ENCODE peak calls at places on chromosomes 4 and X, in nine cellular contexts. One of them, this sample, is unnamed.

GRCh38 chr4:10456270-10457254 is 664 bp downstream of the ZNF518B start:
- DNase-seq in lung microvascular endothelial cell: peak; percentile 62
- DNase-seq in stimulated activated CD8-positive, alpha-beta memory T cell treated with anti-CD3 and anti-CD28 coated beads, Interleukin-15, amount 100 ng/mL, for 4 hours: peak; percentile 18
- DNase-seq in neuronal stem cell: no peak
- DNase-seq in activated T-cell treated with anti-CD3 and anti-CD28 coated beads, Interleukin-2, amount 50 U/mL, for 72 hours: peak; percentile 71
- DNase-seq in activated CD8-positive, alpha-beta memory T cell treated with anti-CD3 and anti-CD28 coated beads for 1 hour: no peak
- DNase-seq in chondrocyte: no peak
- DNase-seq in prostate gland: peak; percentile 33
- DNase-seq in NT2/D1: peak; percentile 36
- DNase-seq in this sample: no peak

GRCh38 chrX:11416600-11416999 is 123.4 kb downstream of the AMELX start:
- DNase-seq in lung microvascular endothelial cell: no peak
- DNase-seq in stimulated activated CD8-positive, alpha-beta memory T cell treated with anti-CD3 and anti-CD28 coated beads, Interleukin-15, amount 100 ng/mL, for 4 hours: no peak
- DNase-seq in neuronal stem cell: no peak
- DNase-seq in activated T-cell treated with anti-CD3 and anti-CD28 coated beads, Interleukin-2, amount 50 U/mL, for 72 hours: no peak
- DNase-seq in activated CD8-positive, alpha-beta memory T cell treated with anti-CD3 and anti-CD28 coated beads for 1 hour: no peak
- DNase-seq in chondrocyte: no peak
- DNase-seq in prostate gland: peak; percentile 78
- DNase-seq in NT2/D1: no peak
- DNase-seq in this sample: peak; percentile 33

GRCh38 chr4:95701500-95701899 is 138.4 kb upstream of the PDHA2 start:
- DNase-seq in lung microvascular endothelial cell: peak; percentile 44
- DNase-seq in stimulated activated CD8-positive, alpha-beta memory T cell treated with anti-CD3 and anti-CD28 coated beads, Interleukin-15, amount 100 ng/mL, for 4 hours: no peak
- DNase-seq in neuronal stem cell: no peak
- DNase-seq in activated T-cell treated with anti-CD3 and anti-CD28 coated beads, Interleukin-2, amount 50 U/mL, for 72 hours: no peak
- DNase-seq in activated CD8-positive, alpha-beta memory T cell treated with anti-CD3 and anti-CD28 coated beads for 1 hour: no peak
- DNase-seq in chondrocyte: no peak
- DNase-seq in prostate gland: no peak
- DNase-seq in NT2/D1: peak; percentile 30
- DNase-seq in this sample: no peak

GRCh38 chr4:72006576-72006975 is 25.2 kb upstream of the NPFFR2 start:
- DNase-seq in lung microvascular endothelial cell: peak; percentile 84
- DNase-seq in stimulated activated CD8-positive, alpha-beta memory T cell treated with anti-CD3 and anti-CD28 coated beads, Interleukin-15, amount 100 ng/mL, for 4 hours: no peak
- DNase-seq in neuronal stem cell: no peak
- DNase-seq in activated T-cell treated with anti-CD3 and anti-CD28 coated beads, Interleukin-2, amount 50 U/mL, for 72 hours: no peak
- DNase-seq in activated CD8-positive, alpha-beta memory T cell treated with anti-CD3 and anti-CD28 coated beads for 1 hour: no peak
- DNase-seq in chondrocyte: no peak
- DNase-seq in prostate gland: no peak
- DNase-seq in NT2/D1: no peak
- DNase-seq in this sample: no peak

GRCh38 chr4:8422327-8422726 is 18.2 kb downstream of the ACOX3 start:
- DNase-seq in lung microvascular endothelial cell: no peak
- DNase-seq in stimulated activated CD8-positive, alpha-beta memory T cell treated with anti-CD3 and anti-CD28 coated beads, Interleukin-15, amount 100 ng/mL, for 4 hours: no peak
- DNase-seq in neuronal stem cell: no peak
- DNase-seq in activated T-cell treated with anti-CD3 and anti-CD28 coated beads, Interleukin-2, amount 50 U/mL, for 72 hours: no peak
- DNase-seq in activated CD8-positive, alpha-beta memory T cell treated with anti-CD3 and anti-CD28 coated beads for 1 hour: no peak
- DNase-seq in chondrocyte: no peak
- DNase-seq in prostate gland: peak; percentile 85
- DNase-seq in NT2/D1: no peak
- DNase-seq in this sample: peak; percentile 95

GRCh38 chr4:123651536-123652175 is 255.1 kb downstream of the SPRY1 start:
- DNase-seq in lung microvascular endothelial cell: no peak
- DNase-seq in stimulated activated CD8-positive, alpha-beta memory T cell treated with anti-CD3 and anti-CD28 coated beads, Interleukin-15, amount 100 ng/mL, for 4 hours: no peak
- DNase-seq in neuronal stem cell: no peak
- DNase-seq in activated T-cell treated with anti-CD3 and anti-CD28 coated beads, Interleukin-2, amount 50 U/mL, for 72 hours: no peak
- DNase-seq in activated CD8-positive, alpha-beta memory T cell treated with anti-CD3 and anti-CD28 coated beads for 1 hour: no peak
- DNase-seq in chondrocyte: no peak
- DNase-seq in prostate gland: no peak
- DNase-seq in NT2/D1: no peak
- DNase-seq in this sample: no peak

GRCh38 chrX:132217203-132218073 is 1.8 kb downstream of the RAP2C start:
- DNase-seq in lung microvascular endothelial cell: peak; percentile 79
- DNase-seq in stimulated activated CD8-positive, alpha-beta memory T cell treated with anti-CD3 and anti-CD28 coated beads, Interleukin-15, amount 100 ng/mL, for 4 hours: peak; percentile 59
- DNase-seq in neuronal stem cell: peak; percentile 49
- DNase-seq in activated T-cell treated with anti-CD3 and anti-CD28 coated beads, Interleukin-2, amount 50 U/mL, for 72 hours: peak; percentile 72
- DNase-seq in activated CD8-positive, alpha-beta memory T cell treated with anti-CD3 and anti-CD28 coated beads for 1 hour: peak; percentile 55
- DNase-seq in chondrocyte: peak; percentile 90
- DNase-seq in prostate gland: peak; percentile 38
- DNase-seq in NT2/D1: peak; percentile 30
- DNase-seq in this sample: no peak

GRCh38 chr4:34182346-34182745 is 2062.0 kb downstream of the ARAP2 start:
- DNase-seq in lung microvascular endothelial cell: no peak
- DNase-seq in stimulated activated CD8-positive, alpha-beta memory T cell treated with anti-CD3 and anti-CD28 coated beads, Interleukin-15, amount 100 ng/mL, for 4 hours: no peak
- DNase-seq in neuronal stem cell: no peak
- DNase-seq in activated T-cell treated with anti-CD3 and anti-CD28 coated beads, Interleukin-2, amount 50 U/mL, for 72 hours: no peak
- DNase-seq in activated CD8-positive, alpha-beta memory T cell treated with anti-CD3 and anti-CD28 coated beads for 1 hour: no peak
- DNase-seq in chondrocyte: no peak
- DNase-seq in prostate gland: no peak
- DNase-seq in NT2/D1: no peak
- DNase-seq in this sample: no peak

GRCh38 chr4:73299548-73300280 is 41.1 kb upstream of the ANKRD17 start:
- DNase-seq in lung microvascular endothelial cell: no peak
- DNase-seq in stimulated activated CD8-positive, alpha-beta memory T cell treated with anti-CD3 and anti-CD28 coated beads, Interleukin-15, amount 100 ng/mL, for 4 hours: no peak
- DNase-seq in neuronal stem cell: no peak
- DNase-seq in activated T-cell treated with anti-CD3 and anti-CD28 coated beads, Interleukin-2, amount 50 U/mL, for 72 hours: no peak
- DNase-seq in activated CD8-positive, alpha-beta memory T cell treated with anti-CD3 and anti-CD28 coated beads for 1 hour: no peak
- DNase-seq in chondrocyte: no peak
- DNase-seq in prostate gland: no peak
- DNase-seq in NT2/D1: no peak
- DNase-seq in this sample: no peak

GRCh38 chr4:19924761-19925160 is 326.9 kb upstream of the SLIT2 start:
- DNase-seq in lung microvascular endothelial cell: peak; percentile 65
- DNase-seq in stimulated activated CD8-positive, alpha-beta memory T cell treated with anti-CD3 and anti-CD28 coated beads, Interleukin-15, amount 100 ng/mL, for 4 hours: no peak
- DNase-seq in neuronal stem cell: no peak
- DNase-seq in activated T-cell treated with anti-CD3 and anti-CD28 coated beads, Interleukin-2, amount 50 U/mL, for 72 hours: no peak
- DNase-seq in activated CD8-positive, alpha-beta memory T cell treated with anti-CD3 and anti-CD28 coated beads for 1 hour: no peak
- DNase-seq in chondrocyte: no peak
- DNase-seq in prostate gland: no peak
- DNase-seq in NT2/D1: no peak
- DNase-seq in this sample: no peak

GRCh38 chr4:127686656-127687055 is 43.5 kb upstream of the SLC25A31 start:
- DNase-seq in lung microvascular endothelial cell: peak; percentile 26
- DNase-seq in stimulated activated CD8-positive, alpha-beta memory T cell treated with anti-CD3 and anti-CD28 coated beads, Interleukin-15, amount 100 ng/mL, for 4 hours: no peak
- DNase-seq in neuronal stem cell: no peak
- DNase-seq in activated T-cell treated with anti-CD3 and anti-CD28 coated beads, Interleukin-2, amount 50 U/mL, for 72 hours: no peak
- DNase-seq in activated CD8-positive, alpha-beta memory T cell treated with anti-CD3 and anti-CD28 coated beads for 1 hour: no peak
- DNase-seq in chondrocyte: no peak
- DNase-seq in prostate gland: no peak
- DNase-seq in NT2/D1: no peak
- DNase-seq in this sample: no peak

GRCh38 chr4:100981447-100982204 is 365.7 kb downstream of the PPP3CA start:
- DNase-seq in lung microvascular endothelial cell: no peak
- DNase-seq in stimulated activated CD8-positive, alpha-beta memory T cell treated with anti-CD3 and anti-CD28 coated beads, Interleukin-15, amount 100 ng/mL, for 4 hours: no peak
- DNase-seq in neuronal stem cell: no peak
- DNase-seq in activated T-cell treated with anti-CD3 and anti-CD28 coated beads, Interleukin-2, amount 50 U/mL, for 72 hours: no peak
- DNase-seq in activated CD8-positive, alpha-beta memory T cell treated with anti-CD3 and anti-CD28 coated beads for 1 hour: no peak
- DNase-seq in chondrocyte: no peak
- DNase-seq in prostate gland: no peak
- DNase-seq in NT2/D1: no peak
- DNase-seq in this sample: peak; percentile 11

GRCh38 chr4:128288689-128289106 is 1.1 kb upstream of the PGRMC2 start:
- DNase-seq in lung microvascular endothelial cell: peak; percentile 43
- DNase-seq in stimulated activated CD8-positive, alpha-beta memory T cell treated with anti-CD3 and anti-CD28 coated beads, Interleukin-15, amount 100 ng/mL, for 4 hours: no peak
- DNase-seq in neuronal stem cell: no peak
- DNase-seq in activated T-cell treated with anti-CD3 and anti-CD28 coated beads, Interleukin-2, amount 50 U/mL, for 72 hours: no peak
- DNase-seq in activated CD8-positive, alpha-beta memory T cell treated with anti-CD3 and anti-CD28 coated beads for 1 hour: peak; percentile 17
- DNase-seq in chondrocyte: no peak
- DNase-seq in prostate gland: peak; percentile 43
- DNase-seq in NT2/D1: no peak
- DNase-seq in this sample: peak; percentile 80

GRCh38 chrX:100883654-100884053 is 9.5 kb upstream of the NOX1 start:
- DNase-seq in lung microvascular endothelial cell: peak; percentile 65
- DNase-seq in stimulated activated CD8-positive, alpha-beta memory T cell treated with anti-CD3 and anti-CD28 coated beads, Interleukin-15, amount 100 ng/mL, for 4 hours: no peak
- DNase-seq in neuronal stem cell: no peak
- DNase-seq in activated T-cell treated with anti-CD3 and anti-CD28 coated beads, Interleukin-2, amount 50 U/mL, for 72 hours: no peak
- DNase-seq in activated CD8-positive, alpha-beta memory T cell treated with anti-CD3 and anti-CD28 coated beads for 1 hour: no peak
- DNase-seq in chondrocyte: no peak
- DNase-seq in prostate gland: no peak
- DNase-seq in NT2/D1: peak; percentile 13
- DNase-seq in this sample: no peak

GRCh38 chr4:112704991-112705845 is 68.3 kb downstream of the LARP7 start:
- DNase-seq in lung microvascular endothelial cell: peak; percentile 75
- DNase-seq in stimulated activated CD8-positive, alpha-beta memory T cell treated with anti-CD3 and anti-CD28 coated beads, Interleukin-15, amount 100 ng/mL, for 4 hours: no peak
- DNase-seq in neuronal stem cell: peak; percentile 35
- DNase-seq in activated T-cell treated with anti-CD3 and anti-CD28 coated beads, Interleukin-2, amount 50 U/mL, for 72 hours: peak; percentile 5
- DNase-seq in activated CD8-positive, alpha-beta memory T cell treated with anti-CD3 and anti-CD28 coated beads for 1 hour: no peak
- DNase-seq in chondrocyte: no peak
- DNase-seq in prostate gland: peak; percentile 7
- DNase-seq in NT2/D1: no peak
- DNase-seq in this sample: no peak

GRCh38 chrX:71623714-71624113 is 5.4 kb upstream of the CXCR3 start:
- DNase-seq in lung microvascular endothelial cell: no peak
- DNase-seq in stimulated activated CD8-positive, alpha-beta memory T cell treated with anti-CD3 and anti-CD28 coated beads, Interleukin-15, amount 100 ng/mL, for 4 hours: no peak
- DNase-seq in neuronal stem cell: no peak
- DNase-seq in activated T-cell treated with anti-CD3 and anti-CD28 coated beads, Interleukin-2, amount 50 U/mL, for 72 hours: no peak
- DNase-seq in activated CD8-positive, alpha-beta memory T cell treated with anti-CD3 and anti-CD28 coated beads for 1 hour: no peak
- DNase-seq in chondrocyte: no peak
- DNase-seq in prostate gland: no peak
- DNase-seq in NT2/D1: no peak
- DNase-seq in this sample: no peak

GRCh38 chrX:142251665-142252064 is 46.6 kb upstream of the MAGEC2 start:
- DNase-seq in lung microvascular endothelial cell: no peak
- DNase-seq in stimulated activated CD8-positive, alpha-beta memory T cell treated with anti-CD3 and anti-CD28 coated beads, Interleukin-15, amount 100 ng/mL, for 4 hours: no peak
- DNase-seq in neuronal stem cell: no peak
- DNase-seq in activated T-cell treated with anti-CD3 and anti-CD28 coated beads, Interleukin-2, amount 50 U/mL, for 72 hours: no peak
- DNase-seq in activated CD8-positive, alpha-beta memory T cell treated with anti-CD3 and anti-CD28 coated beads for 1 hour: no peak
- DNase-seq in chondrocyte: no peak
- DNase-seq in prostate gland: no peak
- DNase-seq in NT2/D1: no peak
- DNase-seq in this sample: no peak

GRCh38 chr4:77025643-77026321 is 50.0 kb downstream of the CCNI start:
- DNase-seq in lung microvascular endothelial cell: no peak
- DNase-seq in stimulated activated CD8-positive, alpha-beta memory T cell treated with anti-CD3 and anti-CD28 coated beads, Interleukin-15, amount 100 ng/mL, for 4 hours: no peak
- DNase-seq in neuronal stem cell: no peak
- DNase-seq in activated T-cell treated with anti-CD3 and anti-CD28 coated beads, Interleukin-2, amount 50 U/mL, for 72 hours: peak; percentile 32
- DNase-seq in activated CD8-positive, alpha-beta memory T cell treated with anti-CD3 and anti-CD28 coated beads for 1 hour: no peak
- DNase-seq in chondrocyte: no peak
- DNase-seq in prostate gland: no peak
- DNase-seq in NT2/D1: no peak
- DNase-seq in this sample: no peak

GRCh38 chr4:26985836-26986235 is 125.2 kb downstream of the STIM2 start:
- DNase-seq in lung microvascular endothelial cell: no peak
- DNase-seq in stimulated activated CD8-positive, alpha-beta memory T cell treated with anti-CD3 and anti-CD28 coated beads, Interleukin-15, amount 100 ng/mL, for 4 hours: no peak
- DNase-seq in neuronal stem cell: no peak
- DNase-seq in activated T-cell treated with anti-CD3 and anti-CD28 coated beads, Interleukin-2, amount 50 U/mL, for 72 hours: peak; percentile 39
- DNase-seq in activated CD8-positive, alpha-beta memory T cell treated with anti-CD3 and anti-CD28 coated beads for 1 hour: no peak
- DNase-seq in chondrocyte: no peak
- DNase-seq in prostate gland: no peak
- DNase-seq in NT2/D1: no peak
- DNase-seq in this sample: no peak

GRCh38 chr4:88418411-88418810 is 38.5 kb upstream of the HERC5 start:
- DNase-seq in lung microvascular endothelial cell: no peak
- DNase-seq in stimulated activated CD8-positive, alpha-beta memory T cell treated with anti-CD3 and anti-CD28 coated beads, Interleukin-15, amount 100 ng/mL, for 4 hours: no peak
- DNase-seq in neuronal stem cell: no peak
- DNase-seq in activated T-cell treated with anti-CD3 and anti-CD28 coated beads, Interleukin-2, amount 50 U/mL, for 72 hours: no peak
- DNase-seq in activated CD8-positive, alpha-beta memory T cell treated with anti-CD3 and anti-CD28 coated beads for 1 hour: no peak
- DNase-seq in chondrocyte: no peak
- DNase-seq in prostate gland: no peak
- DNase-seq in NT2/D1: no peak
- DNase-seq in this sample: peak; percentile 14

GRCh38 chr4:183429489-183429888 is 14.9 kb upstream of the CDKN2AIP start:
- DNase-seq in lung microvascular endothelial cell: no peak
- DNase-seq in stimulated activated CD8-positive, alpha-beta memory T cell treated with anti-CD3 and anti-CD28 coated beads, Interleukin-15, amount 100 ng/mL, for 4 hours: no peak
- DNase-seq in neuronal stem cell: no peak
- DNase-seq in activated T-cell treated with anti-CD3 and anti-CD28 coated beads, Interleukin-2, amount 50 U/mL, for 72 hours: no peak
- DNase-seq in activated CD8-positive, alpha-beta memory T cell treated with anti-CD3 and anti-CD28 coated beads for 1 hour: no peak
- DNase-seq in chondrocyte: no peak
- DNase-seq in prostate gland: no peak
- DNase-seq in NT2/D1: no peak
- DNase-seq in this sample: no peak

GRCh38 chr4:167964766-167965373 is 127.5 kb upstream of the ANXA10 start:
- DNase-seq in lung microvascular endothelial cell: no peak
- DNase-seq in stimulated activated CD8-positive, alpha-beta memory T cell treated with anti-CD3 and anti-CD28 coated beads, Interleukin-15, amount 100 ng/mL, for 4 hours: no peak
- DNase-seq in neuronal stem cell: no peak
- DNase-seq in activated T-cell treated with anti-CD3 and anti-CD28 coated beads, Interleukin-2, amount 50 U/mL, for 72 hours: no peak
- DNase-seq in activated CD8-positive, alpha-beta memory T cell treated with anti-CD3 and anti-CD28 coated beads for 1 hour: no peak
- DNase-seq in chondrocyte: no peak
- DNase-seq in prostate gland: no peak
- DNase-seq in NT2/D1: no peak
- DNase-seq in this sample: no peak

GRCh38 chr4:55635760-55636621 is at the start of gene NMU:
- DNase-seq in lung microvascular endothelial cell: peak; percentile 6
- DNase-seq in stimulated activated CD8-positive, alpha-beta memory T cell treated with anti-CD3 and anti-CD28 coated beads, Interleukin-15, amount 100 ng/mL, for 4 hours: no peak
- DNase-seq in neuronal stem cell: peak; percentile 41
- DNase-seq in activated T-cell treated with anti-CD3 and anti-CD28 coated beads, Interleukin-2, amount 50 U/mL, for 72 hours: peak; percentile 51
- DNase-seq in activated CD8-positive, alpha-beta memory T cell treated with anti-CD3 and anti-CD28 coated beads for 1 hour: no peak
- DNase-seq in chondrocyte: peak; percentile 87
- DNase-seq in prostate gland: peak; percentile 8
- DNase-seq in NT2/D1: no peak
- DNase-seq in this sample: peak; percentile 36

GRCh38 chr4:94571301-94571700 is 119.6 kb downstream of the PDLIM5 start:
- DNase-seq in lung microvascular endothelial cell: no peak
- DNase-seq in stimulated activated CD8-positive, alpha-beta memory T cell treated with anti-CD3 and anti-CD28 coated beads, Interleukin-15, amount 100 ng/mL, for 4 hours: no peak
- DNase-seq in neuronal stem cell: no peak
- DNase-seq in activated T-cell treated with anti-CD3 and anti-CD28 coated beads, Interleukin-2, amount 50 U/mL, for 72 hours: no peak
- DNase-seq in activated CD8-positive, alpha-beta memory T cell treated with anti-CD3 and anti-CD28 coated beads for 1 hour: no peak
- DNase-seq in chondrocyte: no peak
- DNase-seq in prostate gland: no peak
- DNase-seq in NT2/D1: no peak
- DNase-seq in this sample: no peak

GRCh38 chrX:13487731-13488505 is 81.5 kb upstream of the EGFL6 start:
- DNase-seq in lung microvascular endothelial cell: peak; percentile 84
- DNase-seq in stimulated activated CD8-positive, alpha-beta memory T cell treated with anti-CD3 and anti-CD28 coated beads, Interleukin-15, amount 100 ng/mL, for 4 hours: no peak
- DNase-seq in neuronal stem cell: peak; percentile 17
- DNase-seq in activated T-cell treated with anti-CD3 and anti-CD28 coated beads, Interleukin-2, amount 50 U/mL, for 72 hours: peak; percentile 49
- DNase-seq in activated CD8-positive, alpha-beta memory T cell treated with anti-CD3 and anti-CD28 coated beads for 1 hour: no peak
- DNase-seq in chondrocyte: no peak
- DNase-seq in prostate gland: peak; percentile 21
- DNase-seq in NT2/D1: peak; percentile 63
- DNase-seq in this sample: no peak

GRCh38 chr4:149980125-149980682 is 98.0 kb upstream of the DCLK2 start:
- DNase-seq in lung microvascular endothelial cell: no peak
- DNase-seq in stimulated activated CD8-positive, alpha-beta memory T cell treated with anti-CD3 and anti-CD28 coated beads, Interleukin-15, amount 100 ng/mL, for 4 hours: no peak
- DNase-seq in neuronal stem cell: no peak
- DNase-seq in activated T-cell treated with anti-CD3 and anti-CD28 coated beads, Interleukin-2, amount 50 U/mL, for 72 hours: no peak
- DNase-seq in activated CD8-positive, alpha-beta memory T cell treated with anti-CD3 and anti-CD28 coated beads for 1 hour: no peak
- DNase-seq in chondrocyte: no peak
- DNase-seq in prostate gland: no peak
- DNase-seq in NT2/D1: no peak
- DNase-seq in this sample: no peak